ENCODE peak calls at places on chromosomes 2 and 18, in five cellular contexts. C is stimulated activated CD4-positive, alpha-beta T cell treated with anti-CD3 and anti-CD28 coated beads, Interleukin-1b, Interleukin-23, amount 100 ng/mL, for 1 hour; J is NCI-H2081; A is tibial artery; K is Daoy. B is an unnamed sample.

GRCh38 chr2:197661626-197662025 is 13.8 kb downstream of the RFTN2 start:
- DNase-seq in J (no peak), K (no peak), C (no peak), A (no peak), B (no peak)

GRCh38 chr2:120711694-120712093 is 24.0 kb upstream of the GLI2 start:
- DNase-seq in J (no peak), C (no peak), K (peak), A (no peak), B (no peak)

GRCh38 chr2:147884796-147885195 is 40.0 kb downstream of the ACVR2A start:
- DNase-seq in A (no peak), K (no peak), J (no peak), C (no peak), B (no peak)

GRCh38 chr2:72570401-72570800 is 255.4 kb downstream of the EXOC6B start:
- DNase-seq in J (no peak), A (no peak), K (no peak), C (no peak), B (no peak)

GRCh38 chr2:230868947-230869690 is 4.4 kb downstream of the ITM2C start:
- DNase-seq in K (no peak), J (no peak), C (no peak), A (no peak), B (no peak)

GRCh38 chr2:10042301-10043161 is 819 bp upstream of the KLF11 start:
- DNase-seq in C (no peak), J (no peak), A (peak), K (no peak), B (peak)

GRCh38 chr2:98376996-98377395 is 30.7 kb downstream of the CNGA3 start:
- DNase-seq in C (no peak), K (no peak), J (no peak), A (no peak), B (no peak)

GRCh38 chr2:72893594-72894319 is 6.5 kb downstream of the SPR start:
- DNase-seq in C (no peak), A (no peak), J (peak), K (peak), B (peak)

GRCh38 chr2:44389895-44390294 is 28.1 kb downstream of the CAMKMT start:
- DNase-seq in J (no peak), K (no peak), A (no peak), C (no peak), B (no peak)

GRCh38 chr2:174176898-174177297 is 71.4 kb downstream of the OLA1 start:
- DNase-seq in K (peak), J (peak), C (no peak), A (no peak), B (no peak)

GRCh38 chr18:50447952-50448351 is 73.1 kb downstream of the SKA1 start:
- DNase-seq in K (no peak), J (no peak), A (no peak), C (no peak), B (no peak)

GRCh38 chr18:46294325-46294724 is 190.1 kb downstream of the HAUS1 start:
- DNase-seq in A (no peak), C (no peak), J (no peak), K (no peak), B (no peak)

GRCh38 chr2:100422320-100422719 is 4.9 kb upstream of the CHST10 start:
- DNase-seq in C (no peak), K (peak), J (no peak), A (no peak), B (peak)